ENCODE peak calls at places on chromosomes 3 and 15, in six cellular contexts. L is psoas muscle, B is PC-3, J is RWPE2, W is ovary, N is tibial artery. Z is an unnamed sample. For H3K36me3, the result is how much of the 10 kb centered on the place peaks cover.

GRCh38 chr3:188043891-188044290 is 110.1 kb upstream of the LPP start:
- DNase-seq in L (no peak), J (no peak), W (no peak), B (no peak), N (no peak), Z (no peak)

GRCh38 chr3:177441813-177442646 is 244.7 kb upstream of the TBL1XR1 start:
- DNase-seq in L (no peak), N (no peak), B (no peak), W (no peak), J (no peak), Z (no peak)

GRCh38 chr15:58065445-58066041 is at the start of gene ALDH1A2:
- DNase-seq in W (peak), B (no peak), J (peak), N (peak), L (peak), Z (peak)

GRCh38 chr3:62027796-62028195 is 345.6 kb downstream of the FEZF2 start:
- DNase-seq in B (no peak), L (no peak), N (no peak), W (no peak), J (no peak), Z (no peak)

GRCh38 chr3:192079098-192079497 is 618.1 kb downstream of the PYDC2 start:
- DNase-seq in B (no peak), W (no peak), L (no peak), J (no peak), N (no peak), Z (no peak)

GRCh38 chr3:144106970-144107369 is 135.3 kb downstream of the DIPK2A start:
- DNase-seq in L (no peak), J (no peak), W (no peak), N (no peak), B (no peak), Z (no peak)

GRCh38 chr3:24296441-24297205 is 198.0 kb downstream of the THRB start:
- DNase-seq in J (no peak), N (no peak), L (no peak), W (no peak), B (peak), Z (no peak)

GRCh38 chr3:94483403-94483802 is 420.5 kb downstream of the NSUN3 start:
- DNase-seq in L (no peak), W (no peak), J (no peak), B (no peak), N (no peak), Z (no peak)

GRCh38 chr3:13532085-13532484 is 16.8 kb upstream of the FBLN2 start:
- DNase-seq in W (no peak), B (no peak), N (peak), L (peak), J (no peak), Z (peak)

GRCh38 chr15:58666957-58667356 is 82.5 kb downstream of the ADAM10 start:
- DNase-seq in N (no peak), W (no peak), J (no peak), B (peak), L (no peak), Z (no peak)

GRCh38 chr15:85329561-85330421 is 50.6 kb upstream of the AKAP13 start:
- DNase-seq in J (no peak), N (no peak), B (no peak), L (no peak), W (no peak), Z (no peak)

GRCh38 chr3:16427309-16427965 is 86.1 kb downstream of the RFTN1 start:
- DNase-seq in N (no peak), W (peak), L (peak), J (no peak), B (peak), Z (no peak)

GRCh38 chr3:126345231-126345630 is 12.0 kb downstream of the KLF15 start:
- DNase-seq in N (no peak), L (no peak), W (no peak), B (no peak), J (peak), Z (peak)

GRCh38 chr15:42359990-42360389 is 689 bp downstream of the CAPN3 start:
- DNase-seq in J (no peak), B (no peak), L (peak), W (no peak), N (no peak), Z (no peak)

GRCh38 chr15:73568881-73569280 is 64.3 kb downstream of the NPTN start:
- DNase-seq in W (no peak), B (no peak), J (no peak), L (no peak), N (no peak), Z (no peak)

GRCh38 chr3:38649500-38650247 is at the start of gene SCN5A:
- DNase-seq in B (peak), W (peak), J (no peak), N (peak), L (peak), Z (no peak)

GRCh38 chr3:153429821-153430220 is 267.8 kb downstream of the RAP2B start:
- DNase-seq in L (no peak), N (no peak), J (no peak), B (no peak), W (no peak), Z (no peak)

GRCh38 chr3:153426344-153426743 is 264.3 kb downstream of the RAP2B start:
- DNase-seq in N (no peak), W (no peak), B (no peak), L (no peak), J (no peak), Z (no peak)

GRCh38 chr3:153422314-153422713 is 260.3 kb downstream of the RAP2B start:
- DNase-seq in L (no peak), B (no peak), J (no peak), W (no peak), N (no peak), Z (no peak)

DNA sequence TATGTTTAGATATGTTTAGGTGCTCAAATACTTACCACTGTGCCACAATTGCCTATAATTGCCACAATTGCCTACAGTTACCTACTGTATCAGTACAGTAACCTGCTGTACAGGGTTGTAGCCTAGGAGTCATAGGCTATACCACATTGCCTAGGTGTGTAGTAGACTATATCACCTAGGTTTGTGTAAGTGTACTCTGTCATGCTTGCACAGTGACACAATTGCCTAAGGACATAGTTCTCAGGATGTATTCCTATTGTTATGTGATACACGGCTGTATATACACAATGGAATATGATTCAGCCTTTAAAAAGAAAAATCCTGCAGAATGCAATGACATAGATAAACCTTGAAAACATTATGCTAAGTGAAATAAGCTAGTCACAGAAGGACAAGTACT is 264.8 kb downstream of the RAP2B start:
- DNase-seq in L (no peak), B (peak), J (no peak), W (no peak), N (no peak), Z (no peak)
- H3K36me3 ChIP-seq in L (under half), B (under half), J (under half), W (under half), N (under half), Z (under half)

GRCh38 chr3:58025824-58026579 is 17.8 kb downstream of the FLNB start:
- DNase-seq in L (no peak), W (no peak), J (no peak), B (peak), N (no peak), Z (peak)
- TF ChIP-seq CTCF in L (no peak), W (no peak), J (no peak), B (no peak), N (no peak), Z (no peak)

GRCh38 chr15:34364041-34364440 is 3.0 kb downstream of the LPCAT4 start:
- DNase-seq in W (no peak), N (no peak), L (no peak), J (peak), B (no peak), Z (no peak)

GRCh38 chr15:34366271-34367043 is 539 bp downstream of the LPCAT4 start:
- DNase-seq in J (peak), N (peak), L (peak), W (peak), B (peak), Z (peak)

GRCh38 chr15:34367128-34368081 is at the start of gene LPCAT4:
- DNase-seq in N (peak), L (peak), W (peak), J (peak), B (peak), Z (peak)

GRCh38 chr15:34365836-34366235 is 1.2 kb downstream of the LPCAT4 start:
- DNase-seq in J (no peak), N (no peak), L (no peak), B (no peak), W (no peak), Z (no peak)

DNA sequence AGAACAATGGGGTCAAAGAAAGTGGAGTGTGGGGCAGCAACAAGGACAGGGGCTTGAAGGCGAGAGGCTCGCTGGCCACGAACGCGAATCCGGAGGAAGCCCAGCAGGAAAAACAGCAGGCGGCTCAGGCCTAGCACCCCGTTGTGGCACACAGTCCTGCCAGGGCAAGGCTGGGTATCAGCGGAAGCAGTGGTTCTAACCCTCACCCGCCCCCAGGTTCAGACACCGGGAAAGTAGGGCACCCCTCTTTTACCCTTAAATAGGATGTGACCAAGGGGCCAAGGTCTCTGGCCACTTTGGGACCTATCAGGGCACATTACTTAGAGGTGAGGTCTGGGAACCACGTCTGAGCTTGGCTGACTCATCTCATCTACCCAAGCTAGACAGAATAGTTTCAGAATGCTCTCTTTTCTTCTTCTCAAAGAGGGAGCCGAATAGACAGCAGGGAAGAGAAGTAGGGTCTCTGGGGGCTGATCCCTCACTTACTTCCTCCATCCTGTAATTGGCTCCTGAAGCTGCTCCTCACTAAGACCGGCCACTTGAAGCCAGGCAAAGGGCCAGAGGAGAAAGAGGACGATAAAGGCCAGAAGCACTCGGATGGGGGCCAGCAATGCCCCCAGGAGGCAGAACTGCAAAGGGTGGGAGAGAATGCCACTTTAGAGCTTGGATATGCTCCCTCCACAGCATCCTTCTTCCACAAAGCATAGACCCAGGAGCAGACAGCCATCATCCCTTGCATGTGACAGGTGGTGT is 1.7 kb downstream of the LPCAT4 start:
- DNase-seq in L (no peak), W (no peak), J (peak), B (no peak), N (no peak), Z (no peak)
- H3K36me3 ChIP-seq in L (under half), W (under half), J (under half), B (under half), N (under half), Z (under half)

GRCh38 chr3:158258619-158259018 is 148.7 kb downstream of the RSRC1 start:
- DNase-seq in J (no peak), N (no peak), L (no peak), W (no peak), B (no peak), Z (no peak)

GRCh38 chr3:158267015-158267414 is 157.1 kb downstream of the RSRC1 start:
- DNase-seq in J (no peak), N (no peak), W (no peak), L (no peak), B (no peak), Z (no peak)

GRCh38 chr3:158260392-158260791 is 150.5 kb downstream of the RSRC1 start:
- DNase-seq in L (no peak), B (no peak), N (no peak), J (no peak), W (no peak), Z (no peak)

GRCh38 chr3:158264894-158265293 is 155.0 kb downstream of the RSRC1 start:
- DNase-seq in W (no peak), L (peak), J (no peak), B (no peak), N (no peak), Z (no peak)

DNA sequence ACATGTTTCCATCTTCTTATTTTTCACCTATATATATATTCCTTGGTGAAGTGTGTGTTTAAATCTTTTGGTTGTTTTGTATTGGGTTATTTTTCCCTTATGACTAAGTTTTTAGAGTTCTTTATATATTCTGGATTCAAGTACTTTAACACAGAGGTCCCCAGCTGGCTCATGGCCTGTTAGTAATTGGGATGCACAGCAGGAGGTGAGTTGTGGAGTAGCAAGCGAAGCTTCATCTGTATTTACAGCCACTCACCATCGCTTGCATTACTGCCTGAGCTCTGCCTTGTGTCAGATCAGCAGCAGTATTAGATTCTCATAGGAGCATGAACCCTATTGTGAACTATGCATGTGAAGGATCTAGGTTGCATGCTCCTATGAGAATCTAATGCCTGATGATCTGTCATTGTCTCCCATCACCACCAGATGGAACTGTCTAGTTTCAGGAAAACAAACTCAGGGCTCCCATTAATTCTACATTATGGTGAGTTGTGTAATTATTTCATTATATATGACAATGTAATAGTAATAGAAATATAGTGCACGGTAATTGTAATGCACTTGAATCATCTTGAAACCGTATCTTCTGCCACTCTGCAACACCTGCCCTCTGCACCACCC is 151.6 kb downstream of the RSRC1 start:
- DNase-seq in L (no peak), N (no peak), J (no peak), W (no peak), B (peak), Z (no peak)
- TF ChIP-seq CTCF in L (no peak), N (no peak), J (no peak), W (no peak), B (no peak), Z (no peak)

DNA sequence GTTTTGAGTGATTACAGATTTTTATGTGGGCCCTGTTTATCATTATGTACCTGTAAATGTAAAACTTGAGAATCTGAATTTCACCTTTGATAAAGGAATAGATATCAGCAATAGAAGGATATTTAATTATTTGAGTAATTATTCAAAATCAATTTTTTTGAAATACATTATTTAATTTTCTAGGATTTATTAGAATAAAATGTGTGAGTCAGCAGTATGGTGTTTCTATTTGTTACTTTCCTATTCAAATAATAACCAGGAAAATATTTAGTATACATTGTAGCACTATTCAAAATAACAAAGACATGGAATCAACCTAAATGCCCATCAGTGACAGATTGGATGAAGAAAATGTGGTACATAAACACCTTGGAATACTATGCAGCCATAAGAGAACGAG is 22.1 kb downstream of the CAPN7 start:
- DNase-seq in N (no peak), B (no peak), L (no peak), W (no peak), J (no peak), Z (no peak)
- H3K36me3 ChIP-seq in N (half or more), B (under half), L (half or more), W (under half), J (half or more), Z (under half)

GRCh38 chr3:111473550-111473949 is 68.4 kb upstream of the CD96 start:
- DNase-seq in L (no peak), B (no peak), W (no peak), N (no peak), J (no peak), Z (peak)
- TF ChIP-seq CTCF in L (no peak), B (no peak), W (no peak), N (no peak), J (no peak), Z (no peak)

GRCh38 chr3:47868306-47868705 is 65.4 kb downstream of the DHX30 start:
- DNase-seq in N (no peak), B (no peak), J (no peak), L (no peak), W (no peak), Z (no peak)

GRCh38 chr3:47870156-47870555 is 67.2 kb downstream of the DHX30 start:
- DNase-seq in B (no peak), L (no peak), N (no peak), W (no peak), J (no peak), Z (no peak)

GRCh38 chr3:47871389-47871788 is 68.5 kb downstream of the DHX30 start:
- DNase-seq in W (no peak), J (no peak), N (no peak), L (no peak), B (no peak), Z (no peak)

GRCh38 chr3:47867451-47868017 is 64.6 kb downstream of the DHX30 start:
- DNase-seq in J (no peak), L (no peak), W (no peak), N (no peak), B (no peak), Z (peak)

GRCh38 chr3:47870702-47871255 is 67.8 kb downstream of the DHX30 start:
- DNase-seq in W (no peak), N (no peak), J (no peak), B (no peak), L (no peak), Z (no peak)
- H3K36me3 ChIP-seq in W (under half), N (half or more), J (half or more), B (half or more), L (half or more), Z (under half)

DNA sequence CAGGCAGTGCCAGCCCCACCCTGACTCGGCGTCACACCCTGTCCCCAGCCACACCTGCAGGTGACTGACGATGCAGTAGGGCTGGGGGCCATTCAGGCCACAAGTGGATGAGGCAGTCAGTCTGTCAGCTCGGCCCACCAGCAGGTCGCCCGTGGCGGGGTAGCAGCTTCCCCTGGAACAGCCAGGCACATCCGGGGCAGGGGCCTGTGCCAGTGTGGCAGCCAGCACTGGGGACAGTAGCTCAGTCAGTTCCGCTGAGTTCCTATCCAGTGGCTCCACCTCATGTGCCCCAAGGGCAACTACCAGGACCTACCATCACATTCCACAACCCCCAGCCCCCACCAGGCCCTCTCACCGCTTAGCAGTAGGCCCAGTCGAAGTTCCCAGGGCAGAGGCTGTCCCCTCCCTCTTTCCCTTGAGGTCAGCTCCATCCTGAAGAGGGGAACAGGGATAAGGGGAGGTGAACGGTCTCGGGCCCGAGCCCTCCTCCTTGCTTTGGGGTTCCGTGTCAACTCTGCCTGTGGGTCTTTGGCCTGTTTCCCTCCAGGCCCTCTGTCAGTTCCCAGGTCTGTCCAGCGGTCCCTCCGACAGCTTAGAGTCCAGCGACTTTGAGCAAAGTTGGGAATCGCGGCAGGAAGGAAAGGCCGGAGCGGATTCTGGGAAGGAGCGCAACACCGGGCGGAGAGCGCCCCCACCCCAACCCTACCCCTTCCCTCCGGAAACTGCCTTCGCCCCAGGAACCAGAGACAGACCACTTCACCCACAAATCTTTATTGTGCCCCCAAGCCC is at the start of gene LAMB2:
- DNase-seq in N (peak), L (peak), J (no peak), B (peak), W (peak), Z (peak)
- TF ChIP-seq CTCF in N (no peak), L (no peak), J (no peak), B (no peak), W (no peak), Z (peak)